ENCODE peak calls at places on chromosomes 6 and 20, in nine cellular contexts. X, G, L, Q, J, T, P, D and M are unnamed samples.
A peak's percentile ranks its signal among the peaks of the same experiment; 100 is the strongest.

GRCh38 chr6:113457156-113457555 is 400.0 kb upstream of the MARCKS start:
- DNase-seq in X (no peak), G (peak; percentile 65), L (no peak), Q (no peak), J (peak; percentile 29), T (peak; percentile 93), P (no peak), D (no peak), M (no peak)

GRCh38 chr20:24206995-24207394 is 218.4 kb upstream of the GGTLC1 start:
- DNase-seq in X (no peak), G (no peak), L (no peak), Q (no peak), J (no peak), T (peak; percentile 30), P (no peak), D (no peak), M (no peak)

GRCh38 chr20:36333841-36334240 is 27.7 kb downstream of the DLGAP4 start:
- DNase-seq in X (no peak), G (no peak), L (no peak), Q (no peak), J (no peak), T (no peak), P (no peak), D (no peak), M (no peak)

GRCh38 chr6:122289721-122290501 is 109.5 kb upstream of the HSF2 start:
- DNase-seq in X (no peak), G (peak; percentile 63), L (no peak), Q (peak; percentile 15), J (no peak), T (peak; percentile 52), P (no peak), D (peak; percentile 11), M (no peak)

GRCh38 chr6:38527371-38527770 is 112.4 kb downstream of the BTBD9 start:
- DNase-seq in X (no peak), G (no peak), L (no peak), Q (no peak), J (no peak), T (no peak), P (no peak), D (no peak), M (no peak)

GRCh38 chr6:153210083-153210482 is 79.0 kb upstream of the RGS17 start:
- DNase-seq in X (no peak), G (peak; percentile 31), L (no peak), Q (no peak), J (no peak), T (peak; percentile 79), P (no peak), D (no peak), M (no peak)

GRCh38 chr6:166770216-166771116 is 143.4 kb upstream of the RPS6KA2 start:
- DNase-seq in X (peak; percentile 34), G (no peak), L (no peak), Q (no peak), J (no peak), T (peak; percentile 42), P (no peak), D (no peak), M (no peak)

GRCh38 chr6:97689078-97689754 is 406.2 kb upstream of the MMS22L start:
- DNase-seq in X (no peak), G (no peak), L (no peak), Q (peak; percentile 49), J (no peak), T (no peak), P (no peak), D (no peak), M (no peak)

GRCh38 chr20:38315290-38315966 is 11.5 kb downstream of the BPI start:
- DNase-seq in X (no peak), G (no peak), L (no peak), Q (no peak), J (no peak), T (peak; percentile 79), P (no peak), D (no peak), M (no peak)
- TF ChIP-seq CTCF in X (no peak), G (peak; percentile 36), L (no peak), Q (no peak), J (peak; percentile 27), T (peak; percentile 58), P (no peak), D (no peak), M (no peak)

DNA sequence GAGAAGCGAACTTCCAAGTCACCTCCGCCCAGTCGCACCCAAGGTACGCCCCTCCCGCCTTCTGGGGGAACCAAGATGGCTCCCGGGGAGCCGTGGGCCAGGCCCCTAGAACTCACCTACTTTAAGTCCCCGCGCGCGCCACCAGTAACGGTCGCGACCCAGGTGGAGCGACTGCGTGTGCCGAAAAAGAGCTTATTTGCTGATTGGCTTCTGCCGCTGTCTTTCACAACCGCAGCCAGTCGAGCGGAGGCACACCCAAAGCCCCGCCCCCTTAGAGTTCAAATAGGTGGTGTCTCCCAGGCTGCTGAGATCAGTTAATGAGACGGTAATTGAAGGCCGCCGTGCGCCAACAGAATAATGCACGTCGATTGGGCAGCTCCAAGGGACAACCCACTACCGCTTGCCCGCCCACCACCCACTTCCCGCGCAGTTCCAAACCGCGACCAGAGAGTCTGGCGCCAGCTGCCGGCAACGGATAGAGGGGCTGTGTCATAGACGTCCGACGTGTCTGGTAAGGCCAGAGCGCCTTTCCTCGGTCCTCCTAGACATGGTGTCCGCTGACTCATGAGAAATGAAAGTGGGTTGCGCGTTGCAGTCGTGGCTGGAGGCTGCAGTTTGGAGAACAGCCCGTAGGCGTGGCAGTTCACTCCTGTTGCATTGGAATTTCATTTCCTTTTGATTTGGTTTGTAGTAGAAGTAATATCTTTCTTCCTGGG is at the start of gene MDC1:
- DNase-seq in X (peak; percentile 97), G (peak; percentile 100), L (peak; percentile 96), Q (peak; percentile 99), J (peak; percentile 100), T (peak; percentile 100), P (peak; percentile 99), D (peak; percentile 99), M (peak; percentile 98)
- TF ChIP-seq CTCF in X (peak; percentile 29), G (peak; percentile 23), L (no peak), Q (no peak), J (peak; percentile 32), T (peak; percentile 41), P (peak; percentile 14), D (no peak), M (peak; percentile 63)

GRCh38 chr6:43097098-43097489 is 21.0 kb downstream of the PTK7 start:
- DNase-seq in X (no peak), G (no peak), L (no peak), Q (no peak), J (no peak), T (no peak), P (no peak), D (no peak), M (no peak)
- TF ChIP-seq CTCF in X (no peak), G (peak; percentile 24), L (no peak), Q (no peak), J (no peak), T (peak; percentile 18), P (no peak), D (peak; percentile 11), M (peak; percentile 47)

GRCh38 chr6:14816106-14816864 is 429.6 kb upstream of the JARID2 start:
- DNase-seq in X (no peak), G (no peak), L (no peak), Q (no peak), J (no peak), T (no peak), P (no peak), D (no peak), M (no peak)
- TF ChIP-seq CTCF in X (no peak), G (no peak), L (no peak), Q (no peak), J (no peak), T (no peak), P (no peak), D (no peak), M (no peak)

GRCh38 chr20:62949887-62950286 is 2.6 kb upstream of the SLC17A9 start:
- DNase-seq in X (no peak), G (no peak), L (no peak), Q (no peak), J (no peak), T (no peak), P (no peak), D (no peak), M (no peak)
- TF ChIP-seq CTCF in X (no peak), G (no peak), L (no peak), Q (no peak), J (no peak), T (no peak), P (no peak), D (no peak), M (no peak)

GRCh38 chr6:16302721-16303552 is 64.5 kb downstream of the GMPR start:
- DNase-seq in X (no peak), G (no peak), L (no peak), Q (no peak), J (no peak), T (no peak), P (no peak), D (no peak), M (no peak)
- TF ChIP-seq CTCF in X (no peak), G (no peak), L (no peak), Q (no peak), J (no peak), T (no peak), P (no peak), D (no peak), M (no peak)

GRCh38 chr6:157453978-157454377 is 73.0 kb downstream of the ZDHHC14 start:
- DNase-seq in X (no peak), G (no peak), L (no peak), Q (no peak), J (no peak), T (no peak), P (no peak), D (no peak), M (no peak)

GRCh38 chr6:157456524-157456829 is 75.5 kb downstream of the ZDHHC14 start:
- DNase-seq in X (no peak), G (no peak), L (no peak), Q (no peak), J (no peak), T (peak; percentile 6), P (no peak), D (no peak), M (no peak)

GRCh38 chr6:157453131-157453530 is 72.1 kb downstream of the ZDHHC14 start:
- DNase-seq in X (no peak), G (no peak), L (no peak), Q (no peak), J (no peak), T (no peak), P (no peak), D (no peak), M (no peak)

GRCh38 chr6:157455731-157456523 is 74.9 kb downstream of the ZDHHC14 start:
- DNase-seq in X (no peak), G (no peak), L (no peak), Q (no peak), J (no peak), T (peak; percentile 14), P (no peak), D (no peak), M (no peak)

DNA sequence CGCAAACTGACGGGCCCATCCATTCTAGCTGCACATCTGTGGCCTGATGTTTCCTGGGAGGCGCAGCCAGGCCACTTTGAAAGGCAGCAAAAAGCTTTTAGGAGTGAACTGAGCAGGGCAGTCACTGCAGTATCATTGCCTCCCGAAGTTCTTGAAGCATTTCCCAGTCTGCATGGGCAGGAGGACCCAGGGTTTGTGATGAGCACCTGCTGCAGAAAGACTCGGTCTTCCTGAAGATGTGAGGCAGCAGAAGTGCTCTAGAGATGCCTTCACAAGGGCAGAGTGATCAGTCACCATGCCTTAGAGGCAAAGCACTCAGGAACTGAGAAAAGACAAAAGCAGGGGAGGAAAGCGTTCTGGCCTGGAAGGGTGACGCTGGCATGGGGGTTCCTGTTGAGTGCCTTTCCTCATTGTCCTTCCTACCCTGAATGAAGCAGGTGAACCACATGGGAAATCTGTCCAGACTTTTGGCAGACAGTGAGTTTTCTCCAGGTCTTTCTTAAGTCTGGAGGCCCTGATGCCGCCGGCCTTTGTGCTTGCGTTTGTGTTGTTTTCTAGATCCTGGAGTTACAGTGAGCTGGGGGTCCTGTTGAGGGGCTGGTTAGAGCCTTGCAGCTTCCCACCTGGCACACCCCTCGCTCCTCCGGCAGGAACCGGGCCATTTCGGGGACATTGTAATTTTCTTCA is 74.2 kb downstream of the ZDHHC14 start:
- DNase-seq in X (no peak), G (no peak), L (no peak), Q (no peak), J (no peak), T (no peak), P (no peak), D (no peak), M (no peak)
- TF ChIP-seq CTCF in X (no peak), G (no peak), L (no peak), Q (no peak), J (no peak), T (no peak), P (no peak), D (no peak), M (no peak)